ENCODE peak calls at places on chromosomes 1 and 21, in four cellular contexts. One of them, this sample, is unnamed.
A peak's percentile ranks its signal among the peaks of the same experiment; 100 is the strongest.

GRCh38 chr21:21715286-21715969 is 717.2 kb downstream of the NCAM2 start:
- DNase-seq in SK-N-SH: no peak
- DNase-seq in GM12878: no peak
- DNase-seq in HepG2: no peak
- DNase-seq in this sample: no peak

GRCh38 chr1:167518331-167518700 is at the start of gene CD247:
- DNase-seq in SK-N-SH: no peak
- DNase-seq in GM12878: no peak
- DNase-seq in HepG2: no peak
- DNase-seq in this sample: no peak

GRCh38 chr1:71836899-71837298 is 445.4 kb downstream of the NEGR1 start:
- DNase-seq in SK-N-SH: no peak
- DNase-seq in GM12878: no peak
- DNase-seq in HepG2: no peak
- DNase-seq in this sample: no peak

GRCh38 chr1:117842408-117843170 is 86.8 kb downstream of the GDAP2 start:
- DNase-seq in SK-N-SH: no peak
- DNase-seq in GM12878: no peak
- DNase-seq in HepG2: peak; percentile 40
- DNase-seq in this sample: no peak

GRCh38 chr1:9181176-9181906 is 52.4 kb upstream of the GPR157 start:
- DNase-seq in SK-N-SH: peak; percentile 86
- DNase-seq in GM12878: peak; percentile 43
- DNase-seq in HepG2: peak; percentile 61
- DNase-seq in this sample: peak; percentile 60

GRCh38 chr1:228058172-228058980 is 24.1 kb upstream of the ARF1 start:
- DNase-seq in SK-N-SH: no peak
- DNase-seq in GM12878: no peak
- DNase-seq in HepG2: no peak
- DNase-seq in this sample: no peak

GRCh38 chr1:53400761-53401379 is 58.3 kb upstream of the DMRTB1 start:
- DNase-seq in SK-N-SH: no peak
- DNase-seq in GM12878: no peak
- DNase-seq in HepG2: no peak
- DNase-seq in this sample: no peak

GRCh38 chr1:39525366-39526165 is 34.1 kb downstream of the BMP8A start:
- DNase-seq in SK-N-SH: no peak
- DNase-seq in GM12878: peak; percentile 84
- DNase-seq in HepG2: no peak
- DNase-seq in this sample: no peak

GRCh38 chr1:99501871-99502270 is 144.0 kb upstream of the PALMD start:
- DNase-seq in SK-N-SH: no peak
- DNase-seq in GM12878: no peak
- DNase-seq in HepG2: peak; percentile 82
- DNase-seq in this sample: no peak

GRCh38 chr1:205963352-205963751 is 20.1 kb upstream of the SLC26A9 start:
- DNase-seq in SK-N-SH: no peak
- DNase-seq in GM12878: no peak
- DNase-seq in HepG2: no peak
- DNase-seq in this sample: no peak

GRCh38 chr1:21816602-21817302 is 4.7 kb downstream of the LDLRAD2 start:
- DNase-seq in SK-N-SH: no peak
- DNase-seq in GM12878: no peak
- DNase-seq in HepG2: peak; percentile 27
- DNase-seq in this sample: no peak

GRCh38 chr1:168391759-168392681 is 111.3 kb downstream of the TBX19 start:
- DNase-seq in SK-N-SH: no peak
- DNase-seq in GM12878: no peak
- DNase-seq in HepG2: no peak
- DNase-seq in this sample: peak; percentile 33

GRCh38 chr1:34781844-34782391 is 904 bp downstream of the GJB3 start:
- DNase-seq in SK-N-SH: no peak
- DNase-seq in GM12878: no peak
- DNase-seq in HepG2: no peak
- DNase-seq in this sample: no peak

GRCh38 chr1:41347276-41347675 is 14.0 kb upstream of the FOXO6 start:
- DNase-seq in SK-N-SH: no peak
- DNase-seq in GM12878: no peak
- DNase-seq in HepG2: no peak
- DNase-seq in this sample: no peak

GRCh38 chr1:50976111-50976889 is 6.3 kb downstream of the CDKN2C start:
- DNase-seq in SK-N-SH: no peak
- DNase-seq in GM12878: no peak
- DNase-seq in HepG2: no peak
- DNase-seq in this sample: peak; percentile 58

GRCh38 chr21:31132574-31133242 is 94.4 kb upstream of the KRTAP19-8 start:
- DNase-seq in SK-N-SH: no peak
- DNase-seq in GM12878: peak; percentile 93
- DNase-seq in HepG2: no peak
- DNase-seq in this sample: no peak

GRCh38 chr1:180863158-180863775 is 49.4 kb upstream of the KIAA1614 start:
- DNase-seq in SK-N-SH: peak; percentile 34
- DNase-seq in GM12878: no peak
- DNase-seq in HepG2: peak; percentile 31
- DNase-seq in this sample: peak; percentile 30

GRCh38 chr1:184387871-184388670 is 1.2 kb downstream of the C1orf21 start:
- DNase-seq in SK-N-SH: peak; percentile 40
- DNase-seq in GM12878: no peak
- DNase-seq in HepG2: no peak
- DNase-seq in this sample: peak; percentile 19

GRCh38 chr1:7135463-7135862 is 350.2 kb downstream of the CAMTA1 start:
- DNase-seq in SK-N-SH: no peak
- DNase-seq in GM12878: no peak
- DNase-seq in HepG2: no peak
- DNase-seq in this sample: no peak

GRCh38 chr1:39827201-39827600 is 38.5 kb upstream of the BMP8B start:
- DNase-seq in SK-N-SH: peak; percentile 53
- DNase-seq in GM12878: no peak
- DNase-seq in HepG2: no peak
- DNase-seq in this sample: no peak

GRCh38 chr1:167103236-167103894 is 9.5 kb downstream of the STYXL2 start:
- DNase-seq in SK-N-SH: no peak
- DNase-seq in GM12878: no peak
- DNase-seq in HepG2: no peak
- DNase-seq in this sample: no peak

GRCh38 chr21:33871171-33871570 is 44.4 kb downstream of the ATP5PO start:
- DNase-seq in SK-N-SH: no peak
- DNase-seq in GM12878: no peak
- DNase-seq in HepG2: no peak
- DNase-seq in this sample: no peak

GRCh38 chr1:225318706-225319575 is 108.9 kb downstream of the LBR start:
- DNase-seq in SK-N-SH: peak; percentile 42
- DNase-seq in GM12878: peak; percentile 2
- DNase-seq in HepG2: peak; percentile 54
- DNase-seq in this sample: peak; percentile 67

GRCh38 chr1:111099289-111099688 is 40.6 kb downstream of the DRAM2 start:
- DNase-seq in SK-N-SH: no peak
- DNase-seq in GM12878: no peak
- DNase-seq in HepG2: peak; percentile 37
- DNase-seq in this sample: no peak
- TF ChIP-seq SMC3 in SK-N-SH: no peak
- TF ChIP-seq SMC3 in GM12878: no peak
- TF ChIP-seq SMC3 in HepG2: no peak
- TF ChIP-seq SMC3 in this sample: no peak

GRCh38 chr1:209756608-209757445 is 974 bp downstream of the TRAF3IP3 start:
- DNase-seq in SK-N-SH: no peak
- DNase-seq in GM12878: peak; percentile 49
- DNase-seq in HepG2: no peak
- DNase-seq in this sample: no peak

GRCh38 chr1:209759829-209760359 is 4.0 kb downstream of the TRAF3IP3 start:
- DNase-seq in SK-N-SH: no peak
- DNase-seq in GM12878: no peak
- DNase-seq in HepG2: no peak
- DNase-seq in this sample: no peak

GRCh38 chr1:209758360-209758759 is 2.5 kb downstream of the TRAF3IP3 start:
- DNase-seq in SK-N-SH: no peak
- DNase-seq in GM12878: no peak
- DNase-seq in HepG2: no peak
- DNase-seq in this sample: no peak

GRCh38 chr1:209751627-209752231 is 4.1 kb upstream of the TRAF3IP3 start:
- DNase-seq in SK-N-SH: no peak
- DNase-seq in GM12878: peak; percentile 86
- DNase-seq in HepG2: no peak
- DNase-seq in this sample: no peak

DNA sequence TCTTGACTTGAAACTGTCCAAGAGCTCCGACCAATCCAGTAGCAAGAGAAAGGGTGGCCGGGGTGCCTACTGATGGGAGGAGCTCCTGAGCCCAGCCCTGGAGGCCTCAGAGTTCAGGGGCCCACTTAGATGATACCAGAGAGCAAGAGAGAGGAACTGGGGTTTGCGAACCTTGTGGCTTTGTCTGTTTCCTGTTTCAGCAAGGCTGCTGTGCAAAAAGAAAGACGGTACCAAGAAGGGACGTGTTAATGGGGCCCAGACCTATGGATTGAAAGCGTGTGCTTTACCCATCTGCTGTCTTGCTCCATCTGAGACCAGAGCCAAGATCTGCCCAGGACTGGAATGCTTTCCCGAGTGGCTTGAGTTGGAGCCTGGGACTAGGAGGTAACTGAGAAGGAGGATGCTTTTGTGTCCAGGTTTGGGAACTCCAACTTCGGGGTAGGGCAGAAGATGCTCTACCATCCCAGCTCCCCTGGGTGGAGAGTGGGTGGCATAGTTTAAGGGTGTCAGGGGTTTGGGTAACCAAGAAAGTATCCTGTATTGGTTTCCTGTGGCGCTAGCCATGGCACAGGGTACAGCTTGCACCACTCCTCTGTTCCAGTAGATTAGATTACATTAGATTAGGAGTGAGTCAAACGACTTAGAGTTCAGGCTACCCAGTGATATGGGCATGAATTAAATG is at the start of gene TRAF3IP3:
- DNase-seq in SK-N-SH: no peak
- DNase-seq in GM12878: peak; percentile 83
- DNase-seq in HepG2: no peak
- DNase-seq in this sample: no peak
- TF ChIP-seq PBX3 in SK-N-SH: no peak
- TF ChIP-seq PBX3 in GM12878: no peak
- TF ChIP-seq PBX3 in HepG2: no peak
- TF ChIP-seq PBX3 in this sample: no peak

DNA sequence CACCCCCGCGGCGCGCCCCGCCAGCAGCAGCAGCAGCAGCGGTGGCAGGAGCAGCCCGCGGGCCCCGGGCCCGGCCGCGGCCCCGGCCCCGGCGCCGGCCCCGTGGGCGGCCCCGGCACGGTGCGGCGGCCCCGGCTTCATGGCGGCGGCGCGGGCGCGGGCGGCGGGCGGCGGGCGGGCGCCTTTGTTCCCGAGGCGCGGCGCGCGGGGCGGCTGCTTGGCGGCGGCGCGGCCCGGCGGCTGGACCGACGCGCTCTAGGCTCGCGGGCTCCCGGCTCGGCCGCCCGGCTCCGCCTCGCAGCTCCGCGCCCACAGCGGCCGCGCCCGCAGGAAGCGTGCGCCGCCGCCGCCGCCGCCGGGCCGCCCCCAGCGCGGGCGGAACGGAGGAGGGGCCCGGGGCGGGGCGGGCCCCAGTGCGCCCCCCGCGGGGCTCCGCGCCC is at the start of gene SDC3:
- DNase-seq in SK-N-SH: peak; percentile 84
- DNase-seq in GM12878: no peak
- DNase-seq in HepG2: no peak
- DNase-seq in this sample: no peak
- TF ChIP-seq SMC3 in SK-N-SH: no peak
- TF ChIP-seq SMC3 in GM12878: no peak
- TF ChIP-seq SMC3 in HepG2: no peak
- TF ChIP-seq SMC3 in this sample: no peak

GRCh38 chr1:17017435-17017834 is 5.7 kb upstream of the ATP13A2 start:
- DNase-seq in SK-N-SH: no peak
- DNase-seq in GM12878: no peak
- DNase-seq in HepG2: no peak
- DNase-seq in this sample: no peak

GRCh38 chr1:17013598-17014320 is 2.0 kb upstream of the ATP13A2 start:
- DNase-seq in SK-N-SH: no peak
- DNase-seq in GM12878: peak; percentile 15
- DNase-seq in HepG2: no peak
- DNase-seq in this sample: no peak

GRCh38 chr1:17016317-17016661 is 4.6 kb upstream of the ATP13A2 start:
- DNase-seq in SK-N-SH: no peak
- DNase-seq in GM12878: no peak
- DNase-seq in HepG2: no peak
- DNase-seq in this sample: no peak

GRCh38 chr1:17012775-17013501 is 1.2 kb upstream of the ATP13A2 start:
- DNase-seq in SK-N-SH: no peak
- DNase-seq in GM12878: no peak
- DNase-seq in HepG2: no peak
- DNase-seq in this sample: no peak

DNA sequence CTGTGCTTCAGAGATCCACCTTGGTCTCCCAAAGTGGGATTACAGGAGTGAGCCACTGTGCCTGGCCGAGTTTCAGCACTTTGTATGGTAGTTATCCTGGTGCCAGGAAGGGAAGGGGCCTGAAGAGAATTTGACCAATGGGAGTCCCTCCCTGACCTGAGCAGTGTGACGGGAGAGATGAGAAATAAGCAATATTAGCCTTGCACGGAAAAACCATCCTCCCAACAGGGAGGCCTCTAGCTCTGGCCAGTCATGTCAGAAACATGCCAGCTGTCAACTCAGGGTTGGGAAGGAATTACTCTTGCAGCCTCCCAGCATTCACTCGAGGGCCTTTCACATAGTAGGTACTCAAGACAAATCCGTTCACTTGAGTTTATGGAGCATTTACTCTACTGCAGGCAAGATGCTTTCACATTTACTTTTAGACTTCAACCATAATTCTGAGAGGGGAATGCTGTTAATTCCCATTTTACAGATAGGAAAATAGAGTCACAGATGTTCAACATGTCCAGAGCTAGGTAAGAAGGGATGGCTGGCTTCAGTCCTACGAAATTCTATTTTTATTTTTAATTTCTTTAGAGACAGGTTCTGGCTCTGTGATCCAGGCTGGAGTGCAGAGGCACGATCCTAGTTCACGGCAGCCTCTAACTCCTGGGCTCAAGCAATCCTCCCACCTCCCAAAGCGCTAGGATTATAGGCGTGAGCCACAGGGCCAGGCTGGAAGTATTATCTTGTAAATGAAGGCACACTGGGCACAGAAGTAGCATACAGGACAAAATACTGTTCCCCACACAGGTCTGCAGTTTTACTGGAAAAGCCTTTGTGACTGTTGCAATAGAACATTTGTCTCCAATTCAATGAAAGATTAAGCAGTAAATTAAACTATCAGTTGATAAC is 3.2 kb upstream of the ATP13A2 start:
- DNase-seq in SK-N-SH: no peak
- DNase-seq in GM12878: no peak
- DNase-seq in HepG2: no peak
- DNase-seq in this sample: no peak
- TF ChIP-seq PBX3 in SK-N-SH: no peak
- TF ChIP-seq PBX3 in GM12878: no peak
- TF ChIP-seq PBX3 in HepG2: no peak
- TF ChIP-seq PBX3 in this sample: no peak

GRCh38 chr21:38380391-38381137 is 117.7 kb downstream of the ERG start:
- DNase-seq in SK-N-SH: peak; percentile 40
- DNase-seq in GM12878: no peak
- DNase-seq in HepG2: no peak
- DNase-seq in this sample: peak; percentile 4
- TF ChIP-seq SMC3 in SK-N-SH: no peak
- TF ChIP-seq SMC3 in GM12878: no peak
- TF ChIP-seq SMC3 in HepG2: no peak
- TF ChIP-seq SMC3 in this sample: no peak

GRCh38 chr1:214331827-214332423 is 51.0 kb downstream of the SMYD2 start:
- DNase-seq in SK-N-SH: peak; percentile 72
- DNase-seq in GM12878: no peak
- DNase-seq in HepG2: peak; percentile 26
- DNase-seq in this sample: peak; percentile 57
- TF ChIP-seq PBX3 in SK-N-SH: no peak
- TF ChIP-seq PBX3 in GM12878: no peak
- TF ChIP-seq PBX3 in HepG2: no peak
- TF ChIP-seq PBX3 in this sample: no peak

GRCh38 chr1:75529488-75529887 is 81.4 kb downstream of the SLC44A5 start:
- DNase-seq in SK-N-SH: no peak
- DNase-seq in GM12878: no peak
- DNase-seq in HepG2: no peak
- DNase-seq in this sample: no peak
- TF ChIP-seq SMC3 in SK-N-SH: no peak
- TF ChIP-seq SMC3 in GM12878: no peak
- TF ChIP-seq SMC3 in HepG2: no peak
- TF ChIP-seq SMC3 in this sample: no peak